ENCODE peak calls at places on chromosomes 11 and 22, in six cellular contexts. One of them, this sample, is unnamed.

GRCh38 chr11:45802531-45803317 is 2.2 kb upstream of the SLC35C1 start:
- DNase-seq in right atrium auricular region: peak
- DNase-seq in left ventricle myocardium inferior: no peak
- DNase-seq in RWPE1: no peak
- DNase-seq in neural crest cell: no peak
- DNase-seq in IMR-90: no peak
- DNase-seq in this sample: no peak

GRCh38 chr22:23841292-23841691 is 2.5 kb upstream of the DERL3 start:
- DNase-seq in IMR-90: no peak
- DNase-seq in RWPE1: no peak
- DNase-seq in right atrium auricular region: no peak
- DNase-seq in left ventricle myocardium inferior: no peak
- DNase-seq in neural crest cell: no peak
- DNase-seq in this sample: no peak

GRCh38 chr11:125239585-125240331 is 75.2 kb downstream of the PKNOX2 start:
- DNase-seq in right atrium auricular region: no peak
- DNase-seq in left ventricle myocardium inferior: no peak
- DNase-seq in IMR-90: no peak
- DNase-seq in neural crest cell: no peak
- DNase-seq in RWPE1: no peak
- DNase-seq in this sample: no peak

GRCh38 chr11:2581151-2581930 is 118.5 kb downstream of the KCNQ1OT1 start:
- DNase-seq in RWPE1: no peak
- DNase-seq in left ventricle myocardium inferior: peak
- DNase-seq in neural crest cell: no peak
- DNase-seq in IMR-90: no peak
- DNase-seq in right atrium auricular region: no peak
- DNase-seq in this sample: no peak

GRCh38 chr22:44366372-44367310 is 53.9 kb upstream of the SHISAL1 start:
- DNase-seq in right atrium auricular region: no peak
- DNase-seq in RWPE1: no peak
- DNase-seq in left ventricle myocardium inferior: no peak
- DNase-seq in IMR-90: peak
- DNase-seq in neural crest cell: no peak
- DNase-seq in this sample: no peak

GRCh38 chr11:126115253-126115540 is 52.5 kb upstream of the CDON start:
- DNase-seq in RWPE1: no peak
- DNase-seq in IMR-90: no peak
- DNase-seq in right atrium auricular region: no peak
- DNase-seq in left ventricle myocardium inferior: peak
- DNase-seq in neural crest cell: no peak
- DNase-seq in this sample: peak

GRCh38 chr11:30825723-30826122 is 239.6 kb upstream of the MPPED2 start:
- DNase-seq in IMR-90: no peak
- DNase-seq in RWPE1: no peak
- DNase-seq in right atrium auricular region: no peak
- DNase-seq in left ventricle myocardium inferior: no peak
- DNase-seq in neural crest cell: no peak
- DNase-seq in this sample: no peak

GRCh38 chr11:95500466-95500865 is 269.5 kb upstream of the SESN3 start:
- DNase-seq in right atrium auricular region: no peak
- DNase-seq in neural crest cell: no peak
- DNase-seq in IMR-90: no peak
- DNase-seq in left ventricle myocardium inferior: no peak
- DNase-seq in RWPE1: no peak
- DNase-seq in this sample: peak

GRCh38 chr11:126332221-126332711 is 23.2 kb upstream of the ST3GAL4 start:
- DNase-seq in neural crest cell: no peak
- DNase-seq in right atrium auricular region: peak
- DNase-seq in RWPE1: peak
- DNase-seq in left ventricle myocardium inferior: peak
- DNase-seq in IMR-90: peak
- DNase-seq in this sample: peak

GRCh38 chr11:1983601-1983961 is 14.1 kb downstream of the H19 start:
- DNase-seq in neural crest cell: no peak
- DNase-seq in right atrium auricular region: peak
- DNase-seq in left ventricle myocardium inferior: no peak
- DNase-seq in IMR-90: no peak
- DNase-seq in RWPE1: no peak
- DNase-seq in this sample: no peak

GRCh38 chr11:61728940-61729219 is 23.6 kb upstream of the MYRF start:
- DNase-seq in left ventricle myocardium inferior: no peak
- DNase-seq in neural crest cell: no peak
- DNase-seq in right atrium auricular region: no peak
- DNase-seq in RWPE1: peak
- DNase-seq in IMR-90: peak
- DNase-seq in this sample: peak

GRCh38 chr11:113407163-113407562 is 19.6 kb downstream of the ANKK1 start:
- DNase-seq in right atrium auricular region: no peak
- DNase-seq in RWPE1: no peak
- DNase-seq in neural crest cell: no peak
- DNase-seq in left ventricle myocardium inferior: no peak
- DNase-seq in IMR-90: no peak
- DNase-seq in this sample: no peak

GRCh38 chr22:17845790-17846189 is 71.5 kb upstream of the BID start:
- DNase-seq in right atrium auricular region: no peak
- DNase-seq in left ventricle myocardium inferior: no peak
- DNase-seq in neural crest cell: no peak
- DNase-seq in RWPE1: no peak
- DNase-seq in IMR-90: no peak
- DNase-seq in this sample: no peak

GRCh38 chr22:39300198-39300830 is 19.1 kb downstream of the RPL3 start:
- DNase-seq in IMR-90: no peak
- DNase-seq in right atrium auricular region: peak
- DNase-seq in RWPE1: no peak
- DNase-seq in left ventricle myocardium inferior: peak
- DNase-seq in neural crest cell: no peak
- DNase-seq in this sample: no peak

GRCh38 chr11:120977470-120977869 is 46.4 kb upstream of the TBCEL start:
- DNase-seq in RWPE1: peak
- DNase-seq in IMR-90: peak
- DNase-seq in neural crest cell: no peak
- DNase-seq in right atrium auricular region: no peak
- DNase-seq in left ventricle myocardium inferior: no peak
- DNase-seq in this sample: peak

GRCh38 chr11:133681901-133682300 is 149.6 kb upstream of the OPCML start:
- DNase-seq in right atrium auricular region: no peak
- DNase-seq in neural crest cell: no peak
- DNase-seq in RWPE1: no peak
- DNase-seq in IMR-90: no peak
- DNase-seq in left ventricle myocardium inferior: no peak
- DNase-seq in this sample: no peak

GRCh38 chr11:46122955-46123354 is 1.7 kb upstream of the PHF21A start:
- DNase-seq in IMR-90: peak
- DNase-seq in RWPE1: no peak
- DNase-seq in right atrium auricular region: no peak
- DNase-seq in left ventricle myocardium inferior: no peak
- DNase-seq in neural crest cell: no peak
- DNase-seq in this sample: peak

GRCh38 chr22:25564979-25565677 is 653 bp downstream of the GRK3 start:
- DNase-seq in neural crest cell: peak
- DNase-seq in IMR-90: no peak
- DNase-seq in RWPE1: no peak
- DNase-seq in right atrium auricular region: no peak
- DNase-seq in left ventricle myocardium inferior: peak
- DNase-seq in this sample: peak

GRCh38 chr11:2538951-2539735 is 94.3 kb downstream of the KCNQ1 start:
- DNase-seq in left ventricle myocardium inferior: peak
- DNase-seq in right atrium auricular region: no peak
- DNase-seq in neural crest cell: no peak
- DNase-seq in RWPE1: no peak
- DNase-seq in IMR-90: no peak
- DNase-seq in this sample: no peak

GRCh38 chr22:20244250-20244648 is 23.9 kb downstream of the RTN4R start:
- DNase-seq in right atrium auricular region: no peak
- DNase-seq in left ventricle myocardium inferior: no peak
- DNase-seq in neural crest cell: no peak
- DNase-seq in RWPE1: no peak
- DNase-seq in IMR-90: no peak
- DNase-seq in this sample: no peak

GRCh38 chr11:114068327-114068726 is 8.8 kb downstream of the ZBTB16 start:
- DNase-seq in right atrium auricular region: no peak
- DNase-seq in left ventricle myocardium inferior: no peak
- DNase-seq in RWPE1: no peak
- DNase-seq in IMR-90: no peak
- DNase-seq in neural crest cell: no peak
- DNase-seq in this sample: no peak

GRCh38 chr11:100525635-100526034 is 161.5 kb upstream of the ARHGAP42 start:
- DNase-seq in neural crest cell: no peak
- DNase-seq in IMR-90: no peak
- DNase-seq in RWPE1: no peak
- DNase-seq in left ventricle myocardium inferior: no peak
- DNase-seq in right atrium auricular region: no peak
- DNase-seq in this sample: peak

GRCh38 chr11:71300187-71300586 is 47.8 kb upstream of the SHANK2 start:
- DNase-seq in RWPE1: no peak
- DNase-seq in IMR-90: no peak
- DNase-seq in left ventricle myocardium inferior: no peak
- DNase-seq in neural crest cell: no peak
- DNase-seq in right atrium auricular region: peak
- DNase-seq in this sample: no peak

GRCh38 chr22:17368144-17368726 is 1.0 kb upstream of the CECR2 start:
- DNase-seq in right atrium auricular region: no peak
- DNase-seq in RWPE1: no peak
- DNase-seq in neural crest cell: no peak
- DNase-seq in left ventricle myocardium inferior: no peak
- DNase-seq in IMR-90: no peak
- DNase-seq in this sample: no peak

GRCh38 chr11:66592457-66593302 is at the start of the genes CCDC87 and CCS:
- DNase-seq in neural crest cell: peak
- DNase-seq in left ventricle myocardium inferior: peak
- DNase-seq in right atrium auricular region: peak
- DNase-seq in IMR-90: peak
- DNase-seq in RWPE1: peak
- DNase-seq in this sample: peak

GRCh38 chr11:2217211-2218081 is 45.8 kb upstream of the TH start:
- DNase-seq in IMR-90: no peak
- DNase-seq in RWPE1: no peak
- DNase-seq in neural crest cell: no peak
- DNase-seq in left ventricle myocardium inferior: no peak
- DNase-seq in right atrium auricular region: no peak
- DNase-seq in this sample: no peak

GRCh38 chr11:61949169-61950034 is 749 bp upstream of the BEST1 start:
- DNase-seq in right atrium auricular region: peak
- DNase-seq in RWPE1: peak
- DNase-seq in left ventricle myocardium inferior: peak
- DNase-seq in IMR-90: peak
- DNase-seq in neural crest cell: no peak
- DNase-seq in this sample: peak

GRCh38 chr22:27603823-27604190 is 197.7 kb downstream of the MN1 start:
- DNase-seq in left ventricle myocardium inferior: no peak
- DNase-seq in neural crest cell: no peak
- DNase-seq in right atrium auricular region: no peak
- DNase-seq in RWPE1: no peak
- DNase-seq in IMR-90: no peak
- DNase-seq in this sample: no peak

GRCh38 chr11:59556883-59557205 is 45.5 kb downstream of the OR4D9 start:
- DNase-seq in left ventricle myocardium inferior: no peak
- DNase-seq in neural crest cell: no peak
- DNase-seq in RWPE1: no peak
- DNase-seq in right atrium auricular region: no peak
- DNase-seq in IMR-90: no peak
- DNase-seq in this sample: peak

GRCh38 chr11:120061036-120061760 is 76.7 kb downstream of the TRIM29 start:
- DNase-seq in neural crest cell: no peak
- DNase-seq in IMR-90: no peak
- DNase-seq in right atrium auricular region: peak
- DNase-seq in RWPE1: peak
- DNase-seq in left ventricle myocardium inferior: no peak
- DNase-seq in this sample: no peak

GRCh38 chr11:2142300-2142759 is 3.1 kb upstream of the IGF2 start:
- DNase-seq in left ventricle myocardium inferior: no peak
- DNase-seq in right atrium auricular region: no peak
- DNase-seq in neural crest cell: no peak
- DNase-seq in IMR-90: peak
- DNase-seq in RWPE1: peak
- DNase-seq in this sample: peak

DNA sequence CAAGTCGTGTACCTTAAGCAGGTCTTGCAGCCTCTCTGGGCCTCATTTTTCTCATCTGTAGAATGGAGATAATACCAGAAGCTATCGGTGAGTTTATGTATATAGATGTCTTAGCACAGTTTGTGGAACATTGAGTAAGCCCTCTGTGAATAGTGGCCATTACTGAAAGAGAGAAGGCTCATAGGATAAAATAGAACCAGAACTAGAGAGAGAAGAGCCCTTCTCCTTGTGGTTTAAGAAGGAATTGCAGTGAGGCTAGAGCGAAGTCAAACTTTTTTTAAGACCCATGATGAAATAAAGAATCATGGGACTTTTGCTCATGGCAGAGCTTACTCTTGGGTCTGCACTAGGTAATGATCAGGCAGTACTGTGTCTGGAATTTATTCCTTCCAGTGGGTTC is 137.1 kb downstream of the TRIM44 start:
- DNase-seq in RWPE1: no peak
- DNase-seq in IMR-90: no peak
- DNase-seq in left ventricle myocardium inferior: no peak
- DNase-seq in neural crest cell: no peak
- DNase-seq in right atrium auricular region: no peak
- DNase-seq in this sample: no peak
- TF ChIP-seq CTCF in RWPE1: no peak
- TF ChIP-seq CTCF in IMR-90: no peak
- TF ChIP-seq CTCF in left ventricle myocardium inferior: no peak
- TF ChIP-seq CTCF in neural crest cell: peak
- TF ChIP-seq CTCF in right atrium auricular region: no peak
- TF ChIP-seq CTCF in this sample: no peak

DNA sequence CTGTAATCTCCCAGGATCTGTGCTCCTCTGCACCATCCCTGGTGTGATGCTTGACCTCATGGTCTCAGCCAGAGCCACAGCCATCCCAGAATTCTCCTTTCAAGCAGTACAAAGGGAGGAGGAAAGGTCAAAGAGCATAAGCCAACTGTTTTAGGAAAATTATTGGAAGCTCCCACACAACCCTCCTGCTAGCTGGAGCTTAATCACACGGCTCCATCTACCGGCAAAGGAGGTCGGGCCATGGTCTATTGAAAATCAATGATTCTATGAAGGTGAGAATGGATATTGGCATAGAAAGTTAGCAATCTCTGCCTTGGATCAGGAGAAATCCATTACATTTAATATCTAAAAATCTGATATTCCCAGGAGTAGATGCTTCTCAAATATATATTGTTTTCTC is 259.5 kb downstream of the NTM start:
- DNase-seq in neural crest cell: no peak
- DNase-seq in IMR-90: no peak
- DNase-seq in right atrium auricular region: peak
- DNase-seq in left ventricle myocardium inferior: no peak
- DNase-seq in RWPE1: no peak
- DNase-seq in this sample: no peak
- TF ChIP-seq CTCF in neural crest cell: peak
- TF ChIP-seq CTCF in IMR-90: no peak
- TF ChIP-seq CTCF in right atrium auricular region: no peak
- TF ChIP-seq CTCF in left ventricle myocardium inferior: no peak
- TF ChIP-seq CTCF in RWPE1: no peak
- TF ChIP-seq CTCF in this sample: no peak

GRCh38 chr11:64566915-64567882 is 23.8 kb upstream of the SLC22A12 start:
- DNase-seq in neural crest cell: peak
- DNase-seq in right atrium auricular region: no peak
- DNase-seq in left ventricle myocardium inferior: no peak
- DNase-seq in IMR-90: no peak
- DNase-seq in RWPE1: no peak
- DNase-seq in this sample: no peak
- TF ChIP-seq CTCF in neural crest cell: no peak
- TF ChIP-seq CTCF in right atrium auricular region: no peak
- TF ChIP-seq CTCF in left ventricle myocardium inferior: no peak
- TF ChIP-seq CTCF in IMR-90: no peak
- TF ChIP-seq CTCF in RWPE1: no peak
- TF ChIP-seq CTCF in this sample: no peak

GRCh38 chr11:11010624-11011127 is 152.8 kb upstream of the ZBED5 start:
- DNase-seq in right atrium auricular region: peak
- DNase-seq in neural crest cell: no peak
- DNase-seq in RWPE1: peak
- DNase-seq in IMR-90: peak
- DNase-seq in left ventricle myocardium inferior: peak
- DNase-seq in this sample: peak
- TF ChIP-seq CTCF in right atrium auricular region: peak
- TF ChIP-seq CTCF in neural crest cell: peak
- TF ChIP-seq CTCF in RWPE1: no peak
- TF ChIP-seq CTCF in IMR-90: no peak
- TF ChIP-seq CTCF in left ventricle myocardium inferior: peak
- TF ChIP-seq CTCF in this sample: no peak

This sample was measured in MCF 10A.